ENCODE peak calls at places on chromosomes 1 and 21, in four cellular contexts. One of them, this sample, is unnamed. For H3K4me1, the result is how much of the 10 kb centered on the place peaks cover.

GRCh38 chr1:159869607-159870006 is 7.2 kb upstream of the VSIG8 start:
- DNase-seq in neuronal stem cell: no peak
- DNase-seq in heart left ventricle: no peak
- DNase-seq in colonic mucosa: no peak
- DNase-seq in this sample: no peak

GRCh38 chr1:201331166-201331565 is 46.3 kb downstream of the TNNT2 start:
- DNase-seq in heart left ventricle: no peak
- DNase-seq in colonic mucosa: no peak
- DNase-seq in neuronal stem cell: no peak
- DNase-seq in this sample: no peak

GRCh38 chr1:58763214-58763613 is 20.6 kb downstream of the JUN start:
- DNase-seq in neuronal stem cell: no peak
- DNase-seq in heart left ventricle: no peak
- DNase-seq in colonic mucosa: no peak
- DNase-seq in this sample: no peak

GRCh38 chr1:202127836-202128622 is 5.3 kb downstream of the GPR37L1 start:
- DNase-seq in heart left ventricle: no peak
- DNase-seq in colonic mucosa: no peak
- DNase-seq in neuronal stem cell: no peak
- DNase-seq in this sample: no peak

GRCh38 chr1:205630241-205630640 is 1.6 kb downstream of the ELK4 start:
- DNase-seq in colonic mucosa: no peak
- DNase-seq in neuronal stem cell: no peak
- DNase-seq in heart left ventricle: no peak
- DNase-seq in this sample: no peak

GRCh38 chr1:208581252-208581651 is 337.1 kb upstream of the PLXNA2 start:
- DNase-seq in neuronal stem cell: no peak
- DNase-seq in colonic mucosa: no peak
- DNase-seq in heart left ventricle: no peak
- DNase-seq in this sample: no peak

GRCh38 chr1:80882552-80882951 is 918.2 kb upstream of the ADGRL2 start:
- DNase-seq in heart left ventricle: no peak
- DNase-seq in colonic mucosa: no peak
- DNase-seq in neuronal stem cell: no peak
- DNase-seq in this sample: no peak

GRCh38 chr1:111559736-111560279 is 56.4 kb upstream of the ADORA3 start:
- DNase-seq in heart left ventricle: no peak
- DNase-seq in colonic mucosa: no peak
- DNase-seq in neuronal stem cell: no peak
- DNase-seq in this sample: no peak

GRCh38 chr1:165738794-165739193 is 29.9 kb downstream of the TMCO1 start:
- DNase-seq in heart left ventricle: no peak
- DNase-seq in colonic mucosa: no peak
- DNase-seq in neuronal stem cell: no peak
- DNase-seq in this sample: no peak

GRCh38 chr21:41953831-41954653 is at the start of gene C2CD2:
- DNase-seq in heart left ventricle: peak
- DNase-seq in neuronal stem cell: peak
- DNase-seq in colonic mucosa: peak
- DNase-seq in this sample: peak

GRCh38 chr1:159957824-159958268 is 3.8 kb upstream of the SLAMF9 start:
- DNase-seq in neuronal stem cell: no peak
- DNase-seq in colonic mucosa: no peak
- DNase-seq in heart left ventricle: no peak
- DNase-seq in this sample: no peak

GRCh38 chr1:9281907-9282306 is 10.8 kb upstream of the SPSB1 start:
- DNase-seq in colonic mucosa: no peak
- DNase-seq in heart left ventricle: no peak
- DNase-seq in neuronal stem cell: no peak
- DNase-seq in this sample: no peak

GRCh38 chr1:235883261-235883927 is 16.7 kb upstream of the LYST start:
- DNase-seq in heart left ventricle: peak
- DNase-seq in colonic mucosa: peak
- DNase-seq in neuronal stem cell: no peak
- DNase-seq in this sample: no peak

GRCh38 chr1:237851209-237851845 is 39.4 kb downstream of the ZP4 start:
- DNase-seq in heart left ventricle: no peak
- DNase-seq in neuronal stem cell: peak
- DNase-seq in colonic mucosa: peak
- DNase-seq in this sample: peak

GRCh38 chr1:34983700-34984355 is 1.3 kb downstream of the TMEM35B start:
- DNase-seq in neuronal stem cell: no peak
- DNase-seq in heart left ventricle: no peak
- DNase-seq in colonic mucosa: no peak
- DNase-seq in this sample: no peak

GRCh38 chr1:157363660-157364140 is 188.6 kb downstream of the FCRL5 start:
- DNase-seq in neuronal stem cell: no peak
- DNase-seq in heart left ventricle: no peak
- DNase-seq in colonic mucosa: peak
- DNase-seq in this sample: no peak

GRCh38 chr1:13512472-13512871 is 1.3 kb downstream of the LRRC38 start:
- DNase-seq in colonic mucosa: no peak
- DNase-seq in heart left ventricle: no peak
- DNase-seq in neuronal stem cell: no peak
- DNase-seq in this sample: no peak

GRCh38 chr1:104856518-104856917 is 1106.8 kb downstream of the AMY1C start:
- DNase-seq in colonic mucosa: no peak
- DNase-seq in heart left ventricle: no peak
- DNase-seq in neuronal stem cell: no peak
- DNase-seq in this sample: no peak

GRCh38 chr1:245016700-245017099 is 138.1 kb upstream of the KIF26B start:
- DNase-seq in heart left ventricle: no peak
- DNase-seq in colonic mucosa: no peak
- DNase-seq in neuronal stem cell: no peak
- DNase-seq in this sample: no peak

GRCh38 chr1:113042336-113043143 is 30.5 kb upstream of the LRIG2 start:
- DNase-seq in heart left ventricle: peak
- DNase-seq in colonic mucosa: peak
- DNase-seq in neuronal stem cell: peak
- DNase-seq in this sample: peak

GRCh38 chr1:158095737-158096335 is 84.9 kb upstream of the CD1D start:
- DNase-seq in heart left ventricle: no peak
- DNase-seq in neuronal stem cell: no peak
- DNase-seq in colonic mucosa: peak
- DNase-seq in this sample: peak

GRCh38 chr1:29732438-29732837 is 496.1 kb downstream of the PTPRU start:
- DNase-seq in neuronal stem cell: no peak
- DNase-seq in heart left ventricle: no peak
- DNase-seq in colonic mucosa: no peak
- DNase-seq in this sample: no peak

GRCh38 chr1:24572301-24572700 is 16.4 kb downstream of the NCMAP start:
- DNase-seq in heart left ventricle: no peak
- DNase-seq in neuronal stem cell: no peak
- DNase-seq in colonic mucosa: no peak
- DNase-seq in this sample: no peak

GRCh38 chr1:40299366-40300248 is 17.5 kb downstream of the COL9A2 start:
- DNase-seq in colonic mucosa: no peak
- DNase-seq in heart left ventricle: no peak
- DNase-seq in neuronal stem cell: no peak
- DNase-seq in this sample: no peak

GRCh38 chr1:228405200-228405978 is 1.2 kb downstream of the TRIM11 start:
- DNase-seq in colonic mucosa: no peak
- DNase-seq in neuronal stem cell: no peak
- DNase-seq in heart left ventricle: no peak
- DNase-seq in this sample: no peak

GRCh38 chr1:110123224-110123623 is 11.0 kb downstream of the UBL4B start:
- DNase-seq in colonic mucosa: no peak
- DNase-seq in heart left ventricle: no peak
- DNase-seq in neuronal stem cell: no peak
- DNase-seq in this sample: no peak

GRCh38 chr1:156675715-156676311 is 1.4 kb downstream of the NES start:
- DNase-seq in heart left ventricle: peak
- DNase-seq in colonic mucosa: no peak
- DNase-seq in neuronal stem cell: no peak
- DNase-seq in this sample: no peak

GRCh38 chr1:161747789-161748188 is 1.8 kb upstream of the DUSP12 start:
- DNase-seq in heart left ventricle: no peak
- DNase-seq in colonic mucosa: no peak
- DNase-seq in neuronal stem cell: no peak
- DNase-seq in this sample: no peak

GRCh38 chr1:230105754-230106625 is 39.0 kb downstream of the GALNT2 start:
- DNase-seq in colonic mucosa: no peak
- DNase-seq in neuronal stem cell: no peak
- DNase-seq in heart left ventricle: no peak
- DNase-seq in this sample: no peak

GRCh38 chr1:53073899-53074311 is 11.9 kb downstream of the PODN start:
- DNase-seq in neuronal stem cell: no peak
- DNase-seq in heart left ventricle: peak
- DNase-seq in colonic mucosa: no peak
- DNase-seq in this sample: no peak

GRCh38 chr1:22137006-22137720 is 5.7 kb downstream of the WNT4 start:
- DNase-seq in neuronal stem cell: no peak
- DNase-seq in heart left ventricle: no peak
- DNase-seq in colonic mucosa: no peak
- DNase-seq in this sample: no peak

GRCh38 chr1:16101618-16102017 is 28.2 kb upstream of the FAM131C start:
- DNase-seq in colonic mucosa: no peak
- DNase-seq in neuronal stem cell: no peak
- DNase-seq in heart left ventricle: no peak
- DNase-seq in this sample: no peak

GRCh38 chr1:161727343-161727924 is 6.1 kb downstream of the FCRLB start:
- DNase-seq in colonic mucosa: peak
- DNase-seq in neuronal stem cell: no peak
- DNase-seq in heart left ventricle: no peak
- DNase-seq in this sample: no peak

GRCh38 chr1:44619261-44619900 is 54.9 kb downstream of the TMEM53 start:
- DNase-seq in heart left ventricle: no peak
- DNase-seq in colonic mucosa: no peak
- DNase-seq in neuronal stem cell: no peak
- DNase-seq in this sample: no peak

DNA sequence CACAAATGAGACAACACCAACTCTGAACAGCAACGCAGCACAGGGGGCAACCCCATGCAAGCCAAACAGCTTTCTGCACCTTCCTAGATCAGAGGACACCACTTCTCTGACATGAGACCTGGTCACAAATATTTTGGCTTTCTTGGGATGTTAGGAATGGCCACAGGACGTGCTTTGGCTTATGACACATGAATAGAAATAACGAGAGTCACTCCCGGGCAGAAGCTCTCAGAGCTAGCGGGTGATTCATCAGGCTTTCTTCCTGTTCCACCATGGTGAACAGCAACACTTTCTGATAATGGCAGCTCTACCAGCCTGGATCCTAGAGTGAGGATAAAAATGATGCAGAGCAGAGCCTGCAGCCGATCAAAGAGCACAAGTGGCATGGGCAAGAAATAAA is 39.4 kb downstream of the PAFAH2 start:
- DNase-seq in colonic mucosa: no peak
- DNase-seq in heart left ventricle: no peak
- DNase-seq in neuronal stem cell: no peak
- DNase-seq in this sample: no peak
- H3K27ac ChIP-seq in colonic mucosa: no peak
- H3K27ac ChIP-seq in heart left ventricle: no peak
- H3K27ac ChIP-seq in neuronal stem cell: no peak
- H3K27ac ChIP-seq in this sample: no peak

GRCh38 chr21:31900121-31900895 is 27.5 kb downstream of the HUNK start:
- DNase-seq in neuronal stem cell: no peak
- DNase-seq in heart left ventricle: no peak
- DNase-seq in colonic mucosa: peak
- DNase-seq in this sample: no peak
- H3K4me1 ChIP-seq in neuronal stem cell: under half
- H3K4me1 ChIP-seq in heart left ventricle: under half
- H3K4me1 ChIP-seq in colonic mucosa: under half
- H3K4me1 ChIP-seq in this sample: under half

GRCh38 chr1:90973897-90974798 is 47.7 kb downstream of the ZNF644 start:
- DNase-seq in heart left ventricle: no peak
- DNase-seq in colonic mucosa: no peak
- DNase-seq in neuronal stem cell: no peak
- DNase-seq in this sample: peak
- H3K4me3 ChIP-seq in heart left ventricle: no peak
- H3K4me3 ChIP-seq in colonic mucosa: no peak
- H3K4me3 ChIP-seq in neuronal stem cell: no peak
- H3K4me3 ChIP-seq in this sample: no peak

DNA sequence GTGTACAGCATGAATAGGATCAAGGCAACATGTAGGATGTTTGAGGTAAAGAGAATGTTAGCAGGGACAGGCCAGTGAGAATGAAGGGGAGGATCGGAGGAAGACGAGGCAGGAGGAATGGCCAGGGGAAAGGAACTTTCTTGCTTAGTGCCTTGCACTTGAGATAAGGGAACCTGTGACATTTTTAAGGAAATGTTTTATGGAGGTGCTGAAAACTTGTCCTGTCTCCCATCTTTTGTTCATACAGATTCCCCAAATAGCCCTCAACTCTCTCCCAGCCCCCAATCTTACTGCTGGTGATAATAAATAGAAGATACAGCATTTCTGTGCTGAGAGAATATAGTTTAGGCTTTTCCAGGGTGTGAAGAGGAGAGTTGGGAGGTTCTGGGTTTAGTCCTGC is 13.6 kb downstream of the ATP8B2 start:
- DNase-seq in colonic mucosa: no peak
- DNase-seq in neuronal stem cell: no peak
- DNase-seq in heart left ventricle: no peak
- DNase-seq in this sample: no peak
- H3K27ac ChIP-seq in colonic mucosa: no peak
- H3K27ac ChIP-seq in neuronal stem cell: no peak
- H3K27ac ChIP-seq in heart left ventricle: peak
- H3K27ac ChIP-seq in this sample: no peak

DNA sequence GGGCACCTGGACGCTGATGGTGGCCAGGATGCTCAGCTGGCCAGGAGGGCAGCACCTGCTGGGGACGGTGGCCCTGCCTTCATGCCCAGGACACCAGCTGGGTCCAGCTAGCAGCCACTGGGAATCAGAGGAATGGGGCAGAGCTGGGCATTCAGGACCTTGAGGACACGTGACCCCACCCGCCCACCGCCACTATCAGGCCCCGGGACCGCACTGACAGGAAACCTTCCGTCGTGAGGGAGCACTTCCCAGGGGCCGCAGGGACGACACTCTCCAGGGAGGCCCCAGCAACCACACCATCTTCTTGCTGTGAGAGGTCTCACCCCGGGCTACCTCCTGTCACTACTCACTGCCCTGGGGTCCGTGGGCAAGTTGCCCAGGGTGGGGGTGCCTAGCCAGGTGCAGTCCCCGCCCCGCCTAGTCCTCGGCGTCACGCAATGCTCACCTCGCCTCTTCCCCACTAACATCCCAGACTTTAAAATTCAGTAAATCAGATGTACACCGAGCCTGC is 4.8 kb downstream of the VWA1 start:
- DNase-seq in colonic mucosa: no peak
- DNase-seq in heart left ventricle: no peak
- DNase-seq in neuronal stem cell: no peak
- DNase-seq in this sample: no peak
- H3K4me1 ChIP-seq in colonic mucosa: under half
- H3K4me1 ChIP-seq in heart left ventricle: under half
- H3K4me1 ChIP-seq in neuronal stem cell: under half
- H3K4me1 ChIP-seq in this sample: under half